ENCODE peak calls at places on chromosomes 13 and 19, in nine cellular contexts. R is effector memory CD4-positive, alpha-beta T cell; L is WTC11; I is astrocyte of the spinal cord; M is natural killer cell; F is dorsolateral prefrontal cortex; K is activated gamma-delta T cell treated with Interleukin-2 at 50 U/mL for 16 hours; B is RPMI7951; E is SK-N-SH. O is an unnamed sample.

GRCh38 chr13:41145136-41145908 is 12.7 kb upstream of the KBTBD6 start:
- DNase-seq in R (no peak), L (no peak), I (no peak), B (no peak), M (no peak), F (no peak), K (no peak), E (no peak), O (no peak)

GRCh38 chr19:40633207-40633606 is 32.0 kb downstream of the LTBP4 start:
- DNase-seq in E (no peak), K (no peak), B (peak; percentile 31), M (no peak), F (no peak), L (no peak), I (peak; percentile 60), R (no peak), O (peak; percentile 47)

GRCh38 chr13:94967183-94968039 is 255.1 kb upstream of the SOX21 start:
- DNase-seq in E (peak; percentile 79), K (no peak), I (peak; percentile 27), M (no peak), R (no peak), L (peak; percentile 57), F (peak; percentile 42), B (no peak), O (no peak)

GRCh38 chr19:41641879-41642485 is 15.1 kb upstream of the CEACAM4 start:
- DNase-seq in F (no peak), E (peak; percentile 78), K (peak; percentile 75), L (peak; percentile 81), R (peak; percentile 38), B (peak; percentile 49), M (peak; percentile 54), I (peak; percentile 29), O (peak; percentile 64)

GRCh38 chr13:78607409-78608253 is 4.3 kb upstream of the POU4F1 start:
- DNase-seq in I (no peak), F (no peak), L (peak; percentile 50), R (no peak), M (no peak), E (peak; percentile 45), B (no peak), K (no peak), O (no peak)

GRCh38 chr13:41611385-41611784 is 154.0 kb downstream of the RGCC start:
- DNase-seq in I (no peak), L (no peak), K (no peak), M (no peak), E (no peak), B (no peak), F (no peak), R (no peak), O (no peak)

GRCh38 chr19:43639507-43640423 is at the start of gene CADM4:
- DNase-seq in K (peak; percentile 34), I (no peak), R (peak; percentile 44), M (peak; percentile 30), E (peak; percentile 93), B (no peak), L (peak; percentile 38), F (peak; percentile 72), O (no peak)

GRCh38 chr13:47480121-47480520 is 521.0 kb downstream of the SUCLA2 start:
- DNase-seq in K (no peak), F (no peak), M (no peak), L (no peak), R (no peak), E (no peak), I (peak; percentile 90), B (peak; percentile 86), O (peak; percentile 84)

GRCh38 chr19:3857449-3858003 is 11.3 kb downstream of the ZFR2 start:
- DNase-seq in K (no peak), R (no peak), M (no peak), L (no peak), B (no peak), F (peak; percentile 54), E (no peak), I (no peak), O (no peak)

GRCh38 chr13:21998279-21998678 is 327.4 kb downstream of the FGF9 start:
- DNase-seq in B (no peak), R (no peak), I (no peak), E (no peak), F (no peak), L (no peak), K (no peak), M (no peak), O (no peak)